ENCODE peak calls at places on chromosomes 7 and 10, in ten cellular contexts. One of them, this sample, is unnamed.

GRCh38 chr7:8702807-8703206 is 269.4 kb downstream of the NXPH1 start:
- DNase-seq in upper lobe of right lung: no peak
- DNase-seq in PC-3: no peak
- DNase-seq in OCI-LY7: no peak
- DNase-seq in A549: no peak
- DNase-seq in stomach: no peak
- DNase-seq in fibroblast of lung: no peak
- DNase-seq in lower lobe of right lung: no peak
- DNase-seq in psoas muscle: no peak
- DNase-seq in IMR-90: no peak
- DNase-seq in this sample: no peak

GRCh38 chr10:58217612-58218011 is 50.1 kb downstream of the IPMK start:
- DNase-seq in psoas muscle: no peak
- DNase-seq in fibroblast of lung: no peak
- DNase-seq in OCI-LY7: no peak
- DNase-seq in A549: no peak
- DNase-seq in stomach: no peak
- DNase-seq in lower lobe of right lung: no peak
- DNase-seq in PC-3: peak; percentile 38
- DNase-seq in IMR-90: peak; percentile 44
- DNase-seq in upper lobe of right lung: no peak
- DNase-seq in this sample: no peak

GRCh38 chr7:138105216-138105615 is 29.0 kb downstream of the AKR1D1 start:
- DNase-seq in PC-3: peak; percentile 41
- DNase-seq in A549: no peak
- DNase-seq in IMR-90: no peak
- DNase-seq in stomach: no peak
- DNase-seq in lower lobe of right lung: no peak
- DNase-seq in OCI-LY7: no peak
- DNase-seq in psoas muscle: no peak
- DNase-seq in upper lobe of right lung: no peak
- DNase-seq in fibroblast of lung: no peak
- DNase-seq in this sample: no peak

GRCh38 chr10:111481271-111482073 is 404.6 kb downstream of the ADRA2A start:
- DNase-seq in A549: peak; percentile 21
- DNase-seq in psoas muscle: no peak
- DNase-seq in upper lobe of right lung: no peak
- DNase-seq in PC-3: no peak
- DNase-seq in fibroblast of lung: no peak
- DNase-seq in OCI-LY7: no peak
- DNase-seq in lower lobe of right lung: no peak
- DNase-seq in stomach: no peak
- DNase-seq in IMR-90: no peak
- DNase-seq in this sample: peak; percentile 10

GRCh38 chr10:110540038-110540437 is 27.5 kb upstream of the SMC3 start:
- DNase-seq in fibroblast of lung: peak; percentile 65
- DNase-seq in stomach: no peak
- DNase-seq in upper lobe of right lung: no peak
- DNase-seq in IMR-90: no peak
- DNase-seq in A549: no peak
- DNase-seq in PC-3: no peak
- DNase-seq in OCI-LY7: no peak
- DNase-seq in psoas muscle: no peak
- DNase-seq in lower lobe of right lung: no peak
- DNase-seq in this sample: no peak

GRCh38 chr10:79241990-79242619 is 105.2 kb upstream of the PPIF start:
- DNase-seq in psoas muscle: peak; percentile 83
- DNase-seq in stomach: peak; percentile 58
- DNase-seq in PC-3: peak; percentile 93
- DNase-seq in OCI-LY7: peak; percentile 59
- DNase-seq in IMR-90: peak; percentile 67
- DNase-seq in A549: no peak
- DNase-seq in fibroblast of lung: peak; percentile 33
- DNase-seq in upper lobe of right lung: peak; percentile 89
- DNase-seq in lower lobe of right lung: peak; percentile 85
- DNase-seq in this sample: no peak

GRCh38 chr10:73873843-73874215 is 526 bp downstream of the CAMK2G start:
- DNase-seq in stomach: no peak
- DNase-seq in psoas muscle: peak; percentile 62
- DNase-seq in PC-3: no peak
- DNase-seq in fibroblast of lung: no peak
- DNase-seq in OCI-LY7: no peak
- DNase-seq in lower lobe of right lung: no peak
- DNase-seq in upper lobe of right lung: peak; percentile 68
- DNase-seq in IMR-90: no peak
- DNase-seq in A549: no peak
- DNase-seq in this sample: no peak

GRCh38 chr7:138226001-138226476 is 149.8 kb downstream of the AKR1D1 start:
- DNase-seq in OCI-LY7: no peak
- DNase-seq in stomach: no peak
- DNase-seq in psoas muscle: no peak
- DNase-seq in IMR-90: no peak
- DNase-seq in A549: no peak
- DNase-seq in lower lobe of right lung: no peak
- DNase-seq in fibroblast of lung: peak; percentile 10
- DNase-seq in PC-3: peak; percentile 57
- DNase-seq in upper lobe of right lung: no peak
- DNase-seq in this sample: no peak

GRCh38 chr7:141978351-141978750 is 4.8 kb upstream of the TAS2R38 start:
- DNase-seq in OCI-LY7: no peak
- DNase-seq in upper lobe of right lung: no peak
- DNase-seq in A549: no peak
- DNase-seq in PC-3: no peak
- DNase-seq in psoas muscle: no peak
- DNase-seq in IMR-90: no peak
- DNase-seq in stomach: no peak
- DNase-seq in lower lobe of right lung: no peak
- DNase-seq in fibroblast of lung: no peak
- DNase-seq in this sample: no peak

GRCh38 chr7:129225206-129225930 is 538 bp downstream of the AHCYL2 start:
- DNase-seq in A549: peak; percentile 48
- DNase-seq in stomach: peak; percentile 55
- DNase-seq in IMR-90: peak; percentile 27
- DNase-seq in upper lobe of right lung: peak; percentile 84
- DNase-seq in fibroblast of lung: peak; percentile 24
- DNase-seq in PC-3: peak; percentile 41
- DNase-seq in OCI-LY7: peak; percentile 71
- DNase-seq in lower lobe of right lung: peak; percentile 80
- DNase-seq in psoas muscle: peak; percentile 77
- DNase-seq in this sample: no peak

GRCh38 chr10:85060944-85061343 is 732.6 kb downstream of the CCSER2 start:
- DNase-seq in OCI-LY7: no peak
- DNase-seq in PC-3: no peak
- DNase-seq in A549: no peak
- DNase-seq in IMR-90: no peak
- DNase-seq in lower lobe of right lung: no peak
- DNase-seq in fibroblast of lung: no peak
- DNase-seq in upper lobe of right lung: no peak
- DNase-seq in stomach: no peak
- DNase-seq in psoas muscle: no peak
- DNase-seq in this sample: no peak

GRCh38 chr7:38013246-38013645 is 92.8 kb downstream of the EPDR1 start:
- DNase-seq in fibroblast of lung: no peak
- DNase-seq in OCI-LY7: no peak
- DNase-seq in stomach: no peak
- DNase-seq in lower lobe of right lung: no peak
- DNase-seq in upper lobe of right lung: no peak
- DNase-seq in psoas muscle: no peak
- DNase-seq in IMR-90: no peak
- DNase-seq in A549: no peak
- DNase-seq in PC-3: no peak
- DNase-seq in this sample: no peak

DNA sequence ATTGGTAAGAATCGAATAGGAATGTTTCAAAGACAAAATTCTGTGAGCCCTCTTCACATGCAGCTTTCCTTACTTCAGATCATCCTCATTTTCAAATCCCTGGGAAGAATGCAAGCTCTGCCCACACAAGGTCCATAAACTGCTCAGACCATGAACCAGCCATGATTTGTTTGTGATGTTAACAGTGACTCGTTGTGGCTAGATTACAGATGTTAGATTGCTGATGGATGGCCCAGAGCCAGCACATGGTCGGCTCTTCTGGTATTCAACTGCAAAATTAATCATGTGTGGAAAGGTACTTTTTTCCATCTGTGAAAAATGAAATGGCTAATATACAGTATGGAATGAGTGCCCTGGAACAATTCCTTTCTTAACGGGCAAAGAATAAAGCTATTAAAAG is 444.3 kb upstream of the NFE2L3 start:
- DNase-seq in psoas muscle: no peak
- DNase-seq in OCI-LY7: no peak
- DNase-seq in upper lobe of right lung: no peak
- DNase-seq in A549: no peak
- DNase-seq in PC-3: no peak
- DNase-seq in IMR-90: peak; percentile 1
- DNase-seq in fibroblast of lung: peak; percentile 16
- DNase-seq in stomach: no peak
- DNase-seq in lower lobe of right lung: no peak
- DNase-seq in this sample: no peak
- H3K27ac ChIP-seq in psoas muscle: no peak overlapping the region
- H3K27ac ChIP-seq in OCI-LY7: no peak overlapping the region
- H3K27ac ChIP-seq in upper lobe of right lung: no peak overlapping the region
- H3K27ac ChIP-seq in A549: no peak overlapping the region
- H3K27ac ChIP-seq in PC-3: no peak overlapping the region
- H3K27ac ChIP-seq in IMR-90: no peak overlapping the region
- H3K27ac ChIP-seq in fibroblast of lung: no peak overlapping the region
- H3K27ac ChIP-seq in stomach: no peak overlapping the region
- H3K27ac ChIP-seq in lower lobe of right lung: no peak overlapping the region
- H3K27ac ChIP-seq in this sample: no peak overlapping the region

GRCh38 chr7:511476-512145 is 8.0 kb downstream of the PDGFA start:
- DNase-seq in A549: no peak
- DNase-seq in PC-3: no peak
- DNase-seq in IMR-90: no peak
- DNase-seq in fibroblast of lung: no peak
- DNase-seq in psoas muscle: peak; percentile 32
- DNase-seq in upper lobe of right lung: peak; percentile 68
- DNase-seq in lower lobe of right lung: peak; percentile 44
- DNase-seq in OCI-LY7: no peak
- DNase-seq in stomach: no peak
- DNase-seq in this sample: no peak

GRCh38 chr7:513521-514166 is 6.0 kb downstream of the PDGFA start:
- DNase-seq in PC-3: peak; percentile 9
- DNase-seq in IMR-90: peak; percentile 54
- DNase-seq in lower lobe of right lung: no peak
- DNase-seq in OCI-LY7: no peak
- DNase-seq in A549: no peak
- DNase-seq in upper lobe of right lung: no peak
- DNase-seq in fibroblast of lung: peak; percentile 25
- DNase-seq in psoas muscle: no peak
- DNase-seq in stomach: no peak
- DNase-seq in this sample: no peak

GRCh38 chr7:512541-513311 is 6.9 kb downstream of the PDGFA start:
- DNase-seq in IMR-90: no peak
- DNase-seq in psoas muscle: no peak
- DNase-seq in OCI-LY7: no peak
- DNase-seq in upper lobe of right lung: peak; percentile 94
- DNase-seq in stomach: peak; percentile 87
- DNase-seq in A549: no peak
- DNase-seq in PC-3: no peak
- DNase-seq in lower lobe of right lung: peak; percentile 92
- DNase-seq in fibroblast of lung: no peak
- DNase-seq in this sample: no peak

GRCh38 chr7:510782-511281 is 8.8 kb downstream of the PDGFA start:
- DNase-seq in PC-3: no peak
- DNase-seq in IMR-90: no peak
- DNase-seq in upper lobe of right lung: peak; percentile 58
- DNase-seq in lower lobe of right lung: peak; percentile 35
- DNase-seq in psoas muscle: peak; percentile 41
- DNase-seq in OCI-LY7: no peak
- DNase-seq in A549: no peak
- DNase-seq in stomach: no peak
- DNase-seq in fibroblast of lung: no peak
- DNase-seq in this sample: no peak

DNA sequence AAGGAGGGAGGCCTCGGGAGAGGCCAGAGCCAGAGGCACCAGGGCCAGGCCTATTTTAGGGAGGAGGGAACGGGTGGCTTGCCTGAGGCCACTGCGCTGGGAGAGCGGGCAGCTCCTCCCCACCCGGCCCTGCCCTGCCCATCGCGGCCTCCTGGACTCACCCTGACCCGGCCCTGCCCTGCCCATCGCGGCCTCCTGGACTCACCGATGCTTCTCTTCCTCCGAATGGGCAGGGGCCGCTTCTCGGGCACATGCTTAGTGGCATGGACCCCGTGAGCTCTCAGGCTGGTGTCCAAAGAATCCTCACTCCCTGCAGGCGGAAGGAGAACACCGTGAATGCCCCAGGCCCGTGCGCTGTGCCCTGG is 7.5 kb downstream of the PDGFA start:
- DNase-seq in OCI-LY7: no peak
- DNase-seq in stomach: no peak
- DNase-seq in A549: no peak
- DNase-seq in IMR-90: no peak
- DNase-seq in psoas muscle: peak; percentile 44
- DNase-seq in upper lobe of right lung: no peak
- DNase-seq in lower lobe of right lung: no peak
- DNase-seq in fibroblast of lung: no peak
- DNase-seq in PC-3: no peak
- DNase-seq in this sample: no peak
- H3K27ac ChIP-seq in OCI-LY7: no peak overlapping the region
- H3K27ac ChIP-seq in stomach: no peak overlapping the region
- H3K27ac ChIP-seq in A549: no peak overlapping the region
- H3K27ac ChIP-seq in IMR-90: no peak overlapping the region
- H3K27ac ChIP-seq in psoas muscle: no peak overlapping the region
- H3K27ac ChIP-seq in upper lobe of right lung: no peak overlapping the region
- H3K27ac ChIP-seq in lower lobe of right lung: peak overlapping the region; percentile 46
- H3K27ac ChIP-seq in fibroblast of lung: no peak overlapping the region
- H3K27ac ChIP-seq in PC-3: no peak overlapping the region
- H3K27ac ChIP-seq in this sample: peak overlapping the region; percentile 80

DNA sequence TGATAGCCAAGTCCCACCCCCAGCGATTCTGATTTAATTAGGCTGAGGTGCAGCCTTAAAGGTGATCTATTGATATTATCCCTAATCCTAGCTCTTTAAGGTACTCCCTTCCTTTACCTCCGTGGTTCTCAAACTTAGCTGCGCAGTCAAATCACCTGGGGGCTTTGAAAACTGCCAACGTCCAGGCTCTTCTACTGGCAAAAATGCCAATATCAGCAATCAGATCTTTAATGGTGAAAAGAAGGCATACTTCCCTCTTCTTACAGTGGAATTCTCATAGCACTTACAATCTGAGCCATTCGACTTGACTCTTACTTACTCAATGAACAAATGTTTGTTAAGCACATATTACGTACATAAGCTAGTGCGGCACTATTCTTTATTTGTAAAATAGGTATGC is 704 bp upstream of the SLC35B4 start:
- DNase-seq in stomach: no peak
- DNase-seq in OCI-LY7: no peak
- DNase-seq in fibroblast of lung: no peak
- DNase-seq in PC-3: peak; percentile 21
- DNase-seq in lower lobe of right lung: no peak
- DNase-seq in IMR-90: no peak
- DNase-seq in A549: no peak
- DNase-seq in psoas muscle: no peak
- DNase-seq in upper lobe of right lung: no peak
- DNase-seq in this sample: no peak
- H3K27ac ChIP-seq in stomach: peak overlapping the region; percentile 85
- H3K27ac ChIP-seq in OCI-LY7: no peak overlapping the region
- H3K27ac ChIP-seq in fibroblast of lung: no peak overlapping the region
- H3K27ac ChIP-seq in PC-3: no peak overlapping the region
- H3K27ac ChIP-seq in lower lobe of right lung: peak overlapping the region; percentile 88
- H3K27ac ChIP-seq in IMR-90: no peak overlapping the region
- H3K27ac ChIP-seq in A549: peak overlapping the region; percentile 69
- H3K27ac ChIP-seq in psoas muscle: peak overlapping the region; percentile 91
- H3K27ac ChIP-seq in upper lobe of right lung: peak overlapping the region; percentile 78
- H3K27ac ChIP-seq in this sample: no peak overlapping the region

GRCh38 chr10:31650010-31650409 is 278.6 kb downstream of the ARHGAP12 start:
- DNase-seq in PC-3: peak; percentile 56
- DNase-seq in stomach: no peak
- DNase-seq in psoas muscle: peak; percentile 89
- DNase-seq in OCI-LY7: no peak
- DNase-seq in upper lobe of right lung: no peak
- DNase-seq in A549: peak; percentile 14
- DNase-seq in fibroblast of lung: peak; percentile 91
- DNase-seq in lower lobe of right lung: no peak
- DNase-seq in IMR-90: peak; percentile 92
- DNase-seq in this sample: no peak
- H3K27ac ChIP-seq in PC-3: no peak overlapping the region
- H3K27ac ChIP-seq in stomach: peak overlapping the region; percentile 74
- H3K27ac ChIP-seq in psoas muscle: peak overlapping the region; percentile 71
- H3K27ac ChIP-seq in OCI-LY7: no peak overlapping the region
- H3K27ac ChIP-seq in upper lobe of right lung: no peak overlapping the region
- H3K27ac ChIP-seq in A549: no peak overlapping the region
- H3K27ac ChIP-seq in fibroblast of lung: peak overlapping the region; percentile 67
- H3K27ac ChIP-seq in lower lobe of right lung: no peak overlapping the region
- H3K27ac ChIP-seq in IMR-90: peak overlapping the region; percentile 55
- H3K27ac ChIP-seq in this sample: no peak overlapping the region

This sample was measured in epithelial cell of prostate.